ENCODE peak calls at places on chromosomes 13 and 19, in nine cellular contexts. One of them, this sample, is unnamed.

GRCh38 chr13:60078226-60078625 is 85.5 kb downstream of the DIAPH3 start:
- DNase-seq in dorsolateral prefrontal cortex: no peak
- DNase-seq in AG09319: no peak
- DNase-seq in H1: no peak
- DNase-seq in WTC11: no peak
- DNase-seq in HFF-Myc: no peak
- DNase-seq in CD8-positive, alpha-beta T cell: no peak
- DNase-seq in GM12865: no peak
- DNase-seq in cardiac fibroblast: no peak
- DNase-seq in this sample: no peak

GRCh38 chr13:32056316-32056715 is 24.7 kb downstream of the FRY start:
- DNase-seq in H1: no peak
- DNase-seq in AG09319: no peak
- DNase-seq in HFF-Myc: no peak
- DNase-seq in GM12865: no peak
- DNase-seq in cardiac fibroblast: no peak
- DNase-seq in WTC11: no peak
- DNase-seq in CD8-positive, alpha-beta T cell: no peak
- DNase-seq in dorsolateral prefrontal cortex: no peak
- DNase-seq in this sample: no peak

GRCh38 chr19:9901020-9901419 is 35.3 kb downstream of the OLFM2 start:
- DNase-seq in H1: no peak
- DNase-seq in cardiac fibroblast: no peak
- DNase-seq in CD8-positive, alpha-beta T cell: no peak
- DNase-seq in dorsolateral prefrontal cortex: no peak
- DNase-seq in AG09319: no peak
- DNase-seq in WTC11: no peak
- DNase-seq in GM12865: no peak
- DNase-seq in HFF-Myc: no peak
- DNase-seq in this sample: no peak

GRCh38 chr13:76632388-76633044 is 253.7 kb downstream of the KCTD12 start:
- DNase-seq in AG09319: no peak
- DNase-seq in dorsolateral prefrontal cortex: no peak
- DNase-seq in HFF-Myc: no peak
- DNase-seq in cardiac fibroblast: no peak
- DNase-seq in WTC11: peak; percentile 15
- DNase-seq in CD8-positive, alpha-beta T cell: no peak
- DNase-seq in H1: no peak
- DNase-seq in GM12865: peak; percentile 36
- DNase-seq in this sample: no peak

GRCh38 chr13:54445865-54446264 is 1417.3 kb downstream of the OLFM4 start:
- DNase-seq in HFF-Myc: no peak
- DNase-seq in H1: no peak
- DNase-seq in AG09319: no peak
- DNase-seq in WTC11: no peak
- DNase-seq in CD8-positive, alpha-beta T cell: no peak
- DNase-seq in GM12865: no peak
- DNase-seq in dorsolateral prefrontal cortex: no peak
- DNase-seq in cardiac fibroblast: no peak
- DNase-seq in this sample: no peak

GRCh38 chr13:90534617-90535340 is 812.7 kb upstream of the MIR17HG start:
- DNase-seq in dorsolateral prefrontal cortex: no peak
- DNase-seq in H1: no peak
- DNase-seq in GM12865: no peak
- DNase-seq in AG09319: peak; percentile 4
- DNase-seq in HFF-Myc: no peak
- DNase-seq in cardiac fibroblast: no peak
- DNase-seq in CD8-positive, alpha-beta T cell: no peak
- DNase-seq in WTC11: no peak
- DNase-seq in this sample: no peak

GRCh38 chr13:114177245-114178010 is 1.6 kb upstream of the CFAP97D2 start:
- DNase-seq in AG09319: no peak
- DNase-seq in cardiac fibroblast: no peak
- DNase-seq in GM12865: no peak
- DNase-seq in CD8-positive, alpha-beta T cell: no peak
- DNase-seq in WTC11: no peak
- DNase-seq in dorsolateral prefrontal cortex: no peak
- DNase-seq in HFF-Myc: no peak
- DNase-seq in H1: no peak
- DNase-seq in this sample: no peak

GRCh38 chr13:76884167-76884566 is 2.0 kb downstream of the KCTD12 start:
- DNase-seq in CD8-positive, alpha-beta T cell: no peak
- DNase-seq in dorsolateral prefrontal cortex: peak; percentile 42
- DNase-seq in cardiac fibroblast: peak; percentile 53
- DNase-seq in GM12865: peak; percentile 75
- DNase-seq in AG09319: no peak
- DNase-seq in H1: peak; percentile 33
- DNase-seq in WTC11: peak; percentile 59
- DNase-seq in HFF-Myc: peak; percentile 22
- DNase-seq in this sample: peak; percentile 32

GRCh38 chr19:6048348-6048747 is 62.0 kb downstream of the RFX2 start:
- DNase-seq in cardiac fibroblast: no peak
- DNase-seq in H1: no peak
- DNase-seq in dorsolateral prefrontal cortex: no peak
- DNase-seq in HFF-Myc: no peak
- DNase-seq in CD8-positive, alpha-beta T cell: no peak
- DNase-seq in GM12865: no peak
- DNase-seq in AG09319: no peak
- DNase-seq in WTC11: no peak
- DNase-seq in this sample: no peak

GRCh38 chr13:28540612-28541011 is 45.7 kb upstream of the FLT1 start:
- DNase-seq in WTC11: no peak
- DNase-seq in GM12865: peak; percentile 53
- DNase-seq in H1: no peak
- DNase-seq in CD8-positive, alpha-beta T cell: no peak
- DNase-seq in cardiac fibroblast: peak; percentile 14
- DNase-seq in AG09319: no peak
- DNase-seq in dorsolateral prefrontal cortex: no peak
- DNase-seq in HFF-Myc: no peak
- DNase-seq in this sample: no peak

GRCh38 chr19:10390652-10391286 is 10.4 kb upstream of the TYK2 start:
- DNase-seq in WTC11: peak; percentile 87
- DNase-seq in HFF-Myc: no peak
- DNase-seq in GM12865: peak; percentile 88
- DNase-seq in cardiac fibroblast: peak; percentile 84
- DNase-seq in H1: no peak
- DNase-seq in AG09319: peak; percentile 27
- DNase-seq in dorsolateral prefrontal cortex: peak; percentile 57
- DNase-seq in CD8-positive, alpha-beta T cell: peak; percentile 52
- DNase-seq in this sample: no peak

GRCh38 chr19:7506385-7507328 is 9.2 kb upstream of the ZNF358 start:
- DNase-seq in H1: peak; percentile 96
- DNase-seq in WTC11: peak; percentile 99
- DNase-seq in cardiac fibroblast: peak; percentile 95
- DNase-seq in GM12865: peak; percentile 68
- DNase-seq in HFF-Myc: no peak
- DNase-seq in CD8-positive, alpha-beta T cell: no peak
- DNase-seq in dorsolateral prefrontal cortex: no peak
- DNase-seq in AG09319: peak; percentile 32
- DNase-seq in this sample: peak; percentile 76

GRCh38 chr13:105925496-105925895 is 610.0 kb downstream of the EFNB2 start:
- DNase-seq in AG09319: no peak
- DNase-seq in H1: no peak
- DNase-seq in GM12865: no peak
- DNase-seq in dorsolateral prefrontal cortex: no peak
- DNase-seq in HFF-Myc: no peak
- DNase-seq in cardiac fibroblast: peak; percentile 79
- DNase-seq in WTC11: no peak
- DNase-seq in CD8-positive, alpha-beta T cell: no peak
- DNase-seq in this sample: no peak

GRCh38 chr13:45809810-45810394 is 41.7 kb downstream of the SIAH3 start:
- DNase-seq in H1: no peak
- DNase-seq in GM12865: peak; percentile 26
- DNase-seq in CD8-positive, alpha-beta T cell: no peak
- DNase-seq in AG09319: no peak
- DNase-seq in cardiac fibroblast: no peak
- DNase-seq in HFF-Myc: no peak
- DNase-seq in dorsolateral prefrontal cortex: no peak
- DNase-seq in WTC11: no peak
- DNase-seq in this sample: no peak

GRCh38 chr13:74009100-74009668 is 125.0 kb downstream of the KLF12 start:
- DNase-seq in HFF-Myc: no peak
- DNase-seq in CD8-positive, alpha-beta T cell: no peak
- DNase-seq in dorsolateral prefrontal cortex: no peak
- DNase-seq in cardiac fibroblast: no peak
- DNase-seq in WTC11: no peak
- DNase-seq in GM12865: no peak
- DNase-seq in H1: no peak
- DNase-seq in AG09319: no peak
- DNase-seq in this sample: no peak

GRCh38 chr13:74017301-74018092 is 116.7 kb downstream of the KLF12 start:
- DNase-seq in cardiac fibroblast: no peak
- DNase-seq in H1: no peak
- DNase-seq in dorsolateral prefrontal cortex: no peak
- DNase-seq in WTC11: no peak
- DNase-seq in CD8-positive, alpha-beta T cell: no peak
- DNase-seq in GM12865: no peak
- DNase-seq in HFF-Myc: no peak
- DNase-seq in AG09319: no peak
- DNase-seq in this sample: no peak

GRCh38 chr13:74015137-74015536 is 119.1 kb downstream of the KLF12 start:
- DNase-seq in H1: no peak
- DNase-seq in CD8-positive, alpha-beta T cell: no peak
- DNase-seq in dorsolateral prefrontal cortex: no peak
- DNase-seq in GM12865: peak; percentile 18
- DNase-seq in cardiac fibroblast: peak; percentile 41
- DNase-seq in AG09319: no peak
- DNase-seq in HFF-Myc: no peak
- DNase-seq in WTC11: no peak
- DNase-seq in this sample: no peak
- TF ChIP-seq CTCF in H1: no peak
- TF ChIP-seq CTCF in CD8-positive, alpha-beta T cell: peak; percentile 44
- TF ChIP-seq CTCF in dorsolateral prefrontal cortex: no peak
- TF ChIP-seq CTCF in GM12865: no peak
- TF ChIP-seq CTCF in cardiac fibroblast: peak; percentile 30
- TF ChIP-seq CTCF in AG09319: no peak
- TF ChIP-seq CTCF in HFF-Myc: no peak
- TF ChIP-seq CTCF in WTC11: peak; percentile 21
- TF ChIP-seq CTCF in this sample: peak; percentile 30

GRCh38 chr13:57716295-57716694 is 84.8 kb downstream of the PCDH17 start:
- DNase-seq in HFF-Myc: no peak
- DNase-seq in GM12865: no peak
- DNase-seq in cardiac fibroblast: no peak
- DNase-seq in WTC11: peak; percentile 32
- DNase-seq in AG09319: no peak
- DNase-seq in CD8-positive, alpha-beta T cell: no peak
- DNase-seq in H1: no peak
- DNase-seq in dorsolateral prefrontal cortex: no peak
- DNase-seq in this sample: no peak
- TF ChIP-seq CTCF in HFF-Myc: no peak
- TF ChIP-seq CTCF in GM12865: no peak
- TF ChIP-seq CTCF in cardiac fibroblast: no peak
- TF ChIP-seq CTCF in WTC11: no peak
- TF ChIP-seq CTCF in AG09319: no peak
- TF ChIP-seq CTCF in CD8-positive, alpha-beta T cell: no peak
- TF ChIP-seq CTCF in H1: peak; percentile 67
- TF ChIP-seq CTCF in dorsolateral prefrontal cortex: no peak
- TF ChIP-seq CTCF in this sample: no peak

DNA sequence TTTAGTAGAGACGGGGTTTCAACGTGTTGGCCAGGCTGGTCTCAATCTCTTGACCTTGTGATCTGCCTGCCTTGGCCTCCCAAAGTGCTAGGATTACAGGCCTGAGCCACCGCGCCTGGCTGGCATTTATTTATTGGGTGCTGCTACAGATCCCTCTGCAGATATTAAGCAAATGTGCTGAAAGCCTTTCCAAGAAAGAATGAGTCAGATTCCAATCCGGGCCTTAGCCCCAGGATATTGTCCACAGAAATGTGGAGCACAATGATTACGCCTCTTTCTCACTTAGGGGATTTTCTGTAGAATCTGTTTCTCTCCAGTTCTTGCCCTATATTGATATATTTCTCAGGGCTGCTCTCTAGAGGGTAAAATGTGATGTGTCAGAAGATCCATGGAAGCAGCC is 24.7 kb upstream of the IGFL4 start:
- DNase-seq in dorsolateral prefrontal cortex: no peak
- DNase-seq in HFF-Myc: peak; percentile 52
- DNase-seq in WTC11: no peak
- DNase-seq in AG09319: no peak
- DNase-seq in GM12865: no peak
- DNase-seq in cardiac fibroblast: peak; percentile 55
- DNase-seq in CD8-positive, alpha-beta T cell: no peak
- DNase-seq in H1: no peak
- DNase-seq in this sample: no peak
- TF ChIP-seq CTCF in dorsolateral prefrontal cortex: no peak
- TF ChIP-seq CTCF in HFF-Myc: no peak
- TF ChIP-seq CTCF in WTC11: no peak
- TF ChIP-seq CTCF in AG09319: no peak
- TF ChIP-seq CTCF in GM12865: no peak
- TF ChIP-seq CTCF in cardiac fibroblast: no peak
- TF ChIP-seq CTCF in CD8-positive, alpha-beta T cell: no peak
- TF ChIP-seq CTCF in H1: no peak
- TF ChIP-seq CTCF in this sample: no peak

GRCh38 chr13:73610799-73611592 is 523.2 kb downstream of the KLF12 start:
- DNase-seq in AG09319: no peak
- DNase-seq in GM12865: no peak
- DNase-seq in dorsolateral prefrontal cortex: no peak
- DNase-seq in CD8-positive, alpha-beta T cell: no peak
- DNase-seq in WTC11: no peak
- DNase-seq in H1: no peak
- DNase-seq in cardiac fibroblast: no peak
- DNase-seq in HFF-Myc: no peak
- DNase-seq in this sample: no peak

GRCh38 chr13:73603646-73604045 is 530.6 kb downstream of the KLF12 start:
- DNase-seq in HFF-Myc: no peak
- DNase-seq in AG09319: no peak
- DNase-seq in WTC11: no peak
- DNase-seq in H1: no peak
- DNase-seq in CD8-positive, alpha-beta T cell: no peak
- DNase-seq in dorsolateral prefrontal cortex: no peak
- DNase-seq in GM12865: no peak
- DNase-seq in cardiac fibroblast: no peak
- DNase-seq in this sample: no peak

GRCh38 chr13:73608731-73609485 is 525.3 kb downstream of the KLF12 start:
- DNase-seq in cardiac fibroblast: no peak
- DNase-seq in AG09319: no peak
- DNase-seq in WTC11: no peak
- DNase-seq in H1: no peak
- DNase-seq in GM12865: no peak
- DNase-seq in HFF-Myc: no peak
- DNase-seq in dorsolateral prefrontal cortex: no peak
- DNase-seq in CD8-positive, alpha-beta T cell: no peak
- DNase-seq in this sample: no peak

GRCh38 chr13:73607489-73608156 is 526.6 kb downstream of the KLF12 start:
- DNase-seq in HFF-Myc: no peak
- DNase-seq in H1: no peak
- DNase-seq in GM12865: no peak
- DNase-seq in WTC11: no peak
- DNase-seq in dorsolateral prefrontal cortex: no peak
- DNase-seq in cardiac fibroblast: no peak
- DNase-seq in CD8-positive, alpha-beta T cell: no peak
- DNase-seq in AG09319: no peak
- DNase-seq in this sample: no peak

DNA sequence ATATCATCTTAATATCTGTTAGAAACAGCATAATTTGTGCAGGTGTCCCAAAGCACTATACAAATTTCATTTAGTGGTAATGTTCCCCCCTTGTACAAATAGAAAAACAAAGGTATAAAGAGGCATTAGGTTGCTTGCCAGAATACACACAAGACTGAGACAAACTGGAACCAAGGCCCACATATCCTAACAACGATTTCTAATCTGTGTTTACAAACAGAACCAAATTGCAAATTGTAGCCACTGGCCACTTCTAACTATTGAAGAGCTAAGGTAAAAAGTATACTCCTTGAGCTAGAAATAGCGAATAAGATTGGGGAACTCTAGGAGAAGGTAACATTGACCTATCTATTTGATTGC is 526.1 kb downstream of the KLF12 start:
- DNase-seq in HFF-Myc: no peak
- DNase-seq in cardiac fibroblast: no peak
- DNase-seq in CD8-positive, alpha-beta T cell: no peak
- DNase-seq in H1: no peak
- DNase-seq in GM12865: no peak
- DNase-seq in dorsolateral prefrontal cortex: no peak
- DNase-seq in WTC11: no peak
- DNase-seq in AG09319: no peak
- DNase-seq in this sample: no peak
- TF ChIP-seq CTCF in HFF-Myc: no peak
- TF ChIP-seq CTCF in cardiac fibroblast: no peak
- TF ChIP-seq CTCF in CD8-positive, alpha-beta T cell: no peak
- TF ChIP-seq CTCF in H1: no peak
- TF ChIP-seq CTCF in GM12865: no peak
- TF ChIP-seq CTCF in dorsolateral prefrontal cortex: no peak
- TF ChIP-seq CTCF in WTC11: no peak
- TF ChIP-seq CTCF in AG09319: no peak
- TF ChIP-seq CTCF in this sample: no peak

This sample was measured in GM06990.